ENCODE peak calls at places on chromosomes 5 and 9, in five cellular contexts. One of them, this sample, is unnamed.

GRCh38 chr5:58666598-58667595 is 84.0 kb downstream of the RAB3C start:
- DNase-seq in psoas muscle: no peak
- DNase-seq in pancreas: no peak
- DNase-seq in HT1080: peak
- DNase-seq in upper lobe of right lung: no peak
- DNase-seq in this sample: no peak

GRCh38 chr5:62327138-62327537 is 21.1 kb downstream of the KIF2A start:
- DNase-seq in upper lobe of right lung: no peak
- DNase-seq in HT1080: no peak
- DNase-seq in psoas muscle: no peak
- DNase-seq in pancreas: no peak
- DNase-seq in this sample: no peak

GRCh38 chr9:27566118-27566517 is 7.2 kb downstream of the C9orf72 start:
- DNase-seq in psoas muscle: no peak
- DNase-seq in upper lobe of right lung: no peak
- DNase-seq in HT1080: no peak
- DNase-seq in pancreas: no peak
- DNase-seq in this sample: no peak

GRCh38 chr5:3265131-3265885 is 330.3 kb upstream of the IRX1 start:
- DNase-seq in psoas muscle: no peak
- DNase-seq in HT1080: no peak
- DNase-seq in pancreas: no peak
- DNase-seq in upper lobe of right lung: no peak
- DNase-seq in this sample: no peak

GRCh38 chr9:706606-707451 is 134.7 kb upstream of the DMRT1 start:
- DNase-seq in upper lobe of right lung: peak
- DNase-seq in pancreas: peak
- DNase-seq in HT1080: peak
- DNase-seq in psoas muscle: peak
- DNase-seq in this sample: peak

GRCh38 chr5:176816791-176817272 is 6.5 kb downstream of the UNC5A start:
- DNase-seq in HT1080: no peak
- DNase-seq in psoas muscle: no peak
- DNase-seq in upper lobe of right lung: no peak
- DNase-seq in pancreas: no peak
- DNase-seq in this sample: no peak

GRCh38 chr5:82640901-82641300 is 362.7 kb upstream of the RPS23 start:
- DNase-seq in pancreas: no peak
- DNase-seq in upper lobe of right lung: no peak
- DNase-seq in psoas muscle: no peak
- DNase-seq in HT1080: no peak
- DNase-seq in this sample: no peak

GRCh38 chr5:91263898-91264297 is 119.2 kb downstream of the ARRDC3 start:
- DNase-seq in pancreas: no peak
- DNase-seq in psoas muscle: no peak
- DNase-seq in upper lobe of right lung: no peak
- DNase-seq in HT1080: no peak
- DNase-seq in this sample: no peak

GRCh38 chr5:39775458-39776365 is 350.9 kb upstream of the DAB2 start:
- DNase-seq in upper lobe of right lung: no peak
- DNase-seq in pancreas: no peak
- DNase-seq in HT1080: peak
- DNase-seq in psoas muscle: no peak
- DNase-seq in this sample: no peak

GRCh38 chr9:137631608-137632431 is 13.0 kb downstream of the EHMT1 start:
- DNase-seq in psoas muscle: no peak
- DNase-seq in HT1080: no peak
- DNase-seq in upper lobe of right lung: no peak
- DNase-seq in pancreas: no peak
- DNase-seq in this sample: no peak

GRCh38 chr9:91951944-91952520 is 2.0 kb upstream of the ROR2 start:
- DNase-seq in psoas muscle: no peak
- DNase-seq in HT1080: no peak
- DNase-seq in upper lobe of right lung: no peak
- DNase-seq in pancreas: no peak
- DNase-seq in this sample: no peak

GRCh38 chr5:122102825-122103224 is 24.8 kb upstream of the LOX start:
- DNase-seq in pancreas: no peak
- DNase-seq in upper lobe of right lung: no peak
- DNase-seq in psoas muscle: no peak
- DNase-seq in HT1080: peak
- DNase-seq in this sample: no peak

This sample was measured in activated CD8-positive, alpha-beta memory T cell treated with anti-CD3 and anti-CD28 coated beads for 24 hours.